ENCODE peak calls at places on chromosomes 2 and 18, in nine cellular contexts. R is M059J; I is cerebellar cortex; H is amygdala; Z is nucleus accumbens; P is HT1080; U is stimulated activated CD8-positive, alpha-beta memory T cell treated with anti-CD3 and anti-CD28 coated beads, Interleukin-7, amount 100 ng/mL, for 4 hours; K is posterior cingulate gyrus; V is tibial nerve. L is an unnamed sample.

GRCh38 chr2:109129921-109130725 is 1.1 kb downstream of the SH3RF3 start:
- DNase-seq in R (peak; percentile 8), I (no peak), H (no peak), Z (no peak), P (peak; percentile 27), U (peak; percentile 30), K (no peak), V (no peak), L (no peak)

GRCh38 chr18:2978626-2979025 is 34.3 kb downstream of the LPIN2 start:
- DNase-seq in R (peak; percentile 89), I (no peak), H (no peak), Z (no peak), P (peak; percentile 78), U (no peak), K (no peak), V (no peak), L (no peak)

GRCh38 chr2:157528963-157529751 is 85.3 kb upstream of the CYTIP start:
- DNase-seq in R (no peak), I (no peak), H (no peak), Z (no peak), P (no peak), U (no peak), K (no peak), V (no peak), L (no peak)

GRCh38 chr18:44937985-44938384 is 257.3 kb downstream of the SETBP1 start:
- DNase-seq in R (no peak), I (no peak), H (no peak), Z (no peak), P (no peak), U (no peak), K (no peak), V (no peak), L (no peak)

GRCh38 chr2:39488450-39488849 is 51.4 kb upstream of the MAP4K3 start:
- DNase-seq in R (peak; percentile 89), I (no peak), H (no peak), Z (no peak), P (peak; percentile 93), U (no peak), K (no peak), V (no peak), L (no peak)

GRCh38 chr2:213001285-213001910 is 150.0 kb downstream of the IKZF2 start:
- DNase-seq in R (no peak), I (no peak), H (no peak), Z (no peak), P (no peak), U (no peak), K (no peak), V (no peak), L (no peak)

GRCh38 chr2:216316743-216317142 is 55.5 kb downstream of the MARCHF4 start:
- DNase-seq in R (peak; percentile 81), I (no peak), H (no peak), Z (no peak), P (peak; percentile 89), U (no peak), K (no peak), V (no peak), L (no peak)

GRCh38 chr2:225668606-225669266 is 269.2 kb downstream of the NYAP2 start:
- DNase-seq in R (peak; percentile 64), I (peak; percentile 83), H (no peak), Z (no peak), P (peak; percentile 72), U (no peak), K (no peak), V (no peak), L (peak; percentile 58)

GRCh38 chr2:88600038-88600465 is 27.2 kb downstream of the EIF2AK3 start:
- DNase-seq in R (peak; percentile 96), I (peak; percentile 87), H (no peak), Z (peak; percentile 8), P (peak; percentile 96), U (peak; percentile 13), K (no peak), V (no peak), L (peak; percentile 21)

GRCh38 chr18:10142496-10143160 is 228.8 kb downstream of the VAPA start:
- DNase-seq in R (peak; percentile 69), I (no peak), H (no peak), Z (no peak), P (peak; percentile 27), U (no peak), K (no peak), V (no peak), L (no peak)

GRCh38 chr2:218879881-218880748 is 537 bp upstream of the WNT10A start:
- DNase-seq in R (no peak), I (no peak), H (no peak), Z (no peak), P (no peak), U (peak; percentile 83), K (no peak), V (no peak), L (no peak)

GRCh38 chr2:239819974-239820555 is 205.1 kb downstream of the NDUFA10 start:
- DNase-seq in R (no peak), I (no peak), H (no peak), Z (no peak), P (no peak), U (no peak), K (no peak), V (no peak), L (no peak)

GRCh38 chr2:20370191-20370590 is 19.5 kb upstream of the PUM2 start:
- DNase-seq in R (no peak), I (no peak), H (no peak), Z (no peak), P (no peak), U (no peak), K (no peak), V (no peak), L (no peak)

GRCh38 chr2:102070058-102070642 is 72.4 kb upstream of the IL1R1 start:
- DNase-seq in R (peak; percentile 94), I (no peak), H (no peak), Z (no peak), P (no peak), U (no peak), K (no peak), V (peak; percentile 61), L (no peak)

GRCh38 chr18:23227729-23228075 is 92.4 kb downstream of the CABLES1 start:
- DNase-seq in R (no peak), I (no peak), H (no peak), Z (no peak), P (no peak), U (no peak), K (no peak), V (no peak), L (no peak)

GRCh38 chr18:52312321-52312720 is 27.7 kb upstream of the DCC start:
- DNase-seq in R (no peak), I (no peak), H (no peak), Z (no peak), P (peak; percentile 79), U (no peak), K (no peak), V (no peak), L (no peak)

GRCh38 chr2:186991766-186992417 is 142.9 kb upstream of the ZSWIM2 start:
- DNase-seq in R (no peak), I (no peak), H (no peak), Z (no peak), P (no peak), U (no peak), K (no peak), V (no peak), L (no peak)

GRCh38 chr2:241015439-241015838 is 17.0 kb downstream of the SNED1 start:
- DNase-seq in R (no peak), I (no peak), H (no peak), Z (no peak), P (no peak), U (no peak), K (no peak), V (peak; percentile 10), L (no peak)

GRCh38 chr2:241874277-241874925 is 4.9 kb downstream of the RTP5 start:
- DNase-seq in R (no peak), I (no peak), H (no peak), Z (no peak), P (no peak), U (no peak), K (no peak), V (no peak), L (no peak)